ENCODE peak calls at places on chromosomes 2 and 18, in ten cellular contexts. A is GM12878; Y is CD4-positive, alpha-beta T cell; E is A549; V is colonic mucosa; K is neural progenitor cell; U is HCT116; H is pancreas; S is ovary; G is endothelial cell of umbilical vein. M is an unnamed sample. For H3K9me3, the result is how much of the 10 kb centered on the place peaks cover.

GRCh38 chr2:9400268-9401058 is 22.9 kb downstream of the ITGB1BP1 start:
- DNase-seq in A (no peak), Y (no peak), E (no peak), V (no peak), K (no peak), U (no peak), H (no peak), S (peak), G (no peak), M (no peak)

GRCh38 chr2:238320648-238321281 is 447 bp downstream of the TRAF3IP1 start:
- DNase-seq in A (no peak), Y (no peak), E (no peak), V (no peak), K (peak), U (no peak), H (no peak), S (no peak), G (no peak), M (no peak)

GRCh38 chr18:58144671-58145285 is 100.8 kb downstream of the NEDD4L start:
- DNase-seq in A (no peak), Y (no peak), E (no peak), V (no peak), K (no peak), U (no peak), H (peak), S (no peak), G (no peak), M (no peak)

GRCh38 chr2:102294802-102295489 is 16.4 kb upstream of the IL1RL1 start:
- DNase-seq in A (no peak), Y (no peak), E (no peak), V (no peak), K (no peak), U (no peak), H (no peak), S (no peak), G (peak), M (no peak)

GRCh38 chr2:71727562-71727961 is 274.2 kb downstream of the DYSF start:
- DNase-seq in A (no peak), Y (no peak), E (no peak), V (no peak), K (no peak), U (no peak), H (no peak), S (no peak), G (no peak), M (no peak)

GRCh38 chr2:20473128-20473527 is 26.3 kb downstream of the RHOB start:
- DNase-seq in A (no peak), Y (no peak), E (no peak), V (no peak), K (no peak), U (no peak), H (no peak), S (no peak), G (no peak), M (peak)

GRCh38 chr2:187294043-187294442 is 154.0 kb downstream of the CALCRL start:
- DNase-seq in A (no peak), Y (no peak), E (no peak), V (no peak), K (no peak), U (no peak), H (no peak), S (no peak), G (no peak), M (no peak)

GRCh38 chr2:25976884-25977741 is 5.2 kb downstream of the KIF3C start:
- DNase-seq in A (no peak), Y (no peak), E (peak), V (no peak), K (peak), U (no peak), H (no peak), S (no peak), G (peak), M (no peak)

GRCh38 chr18:69936191-69936558 is 11.5 kb downstream of the CD226 start:
- DNase-seq in A (no peak), Y (no peak), E (no peak), V (no peak), K (no peak), U (no peak), H (no peak), S (no peak), G (no peak), M (no peak)

GRCh38 chr2:158799181-158799580 is 4.1 kb downstream of the DAPL1 start:
- DNase-seq in A (no peak), Y (no peak), E (no peak), V (no peak), K (no peak), U (no peak), H (no peak), S (no peak), G (no peak), M (no peak)

GRCh38 chr2:8571286-8571791 is 110.5 kb upstream of the ID2 start:
- DNase-seq in A (no peak), Y (no peak), E (no peak), V (peak), K (no peak), U (no peak), H (no peak), S (no peak), G (no peak), M (no peak)

GRCh38 chr2:41572154-41572553 is 475.7 kb upstream of the PKDCC start:
- DNase-seq in A (no peak), Y (no peak), E (no peak), V (no peak), K (no peak), U (no peak), H (no peak), S (no peak), G (no peak), M (no peak)

GRCh38 chr2:233686967-233687366 is 5.3 kb downstream of the UGT1A7 start:
- DNase-seq in A (no peak), Y (no peak), E (no peak), V (no peak), K (no peak), U (no peak), H (no peak), S (no peak), G (no peak), M (no peak)

GRCh38 chr2:239006886-239007285 is 159.0 kb downstream of the TWIST2 start:
- DNase-seq in A (no peak), Y (no peak), E (peak), V (no peak), K (no peak), U (no peak), H (no peak), S (no peak), G (no peak), M (no peak)

GRCh38 chr2:10019174-10019971 is 24.0 kb upstream of the KLF11 start:
- DNase-seq in A (no peak), Y (no peak), E (no peak), V (no peak), K (no peak), U (no peak), H (no peak), S (no peak), G (no peak), M (no peak)

GRCh38 chr18:30999186-30999585 is 43.4 kb downstream of the DSC3 start:
- DNase-seq in A (no peak), Y (no peak), E (no peak), V (no peak), K (no peak), U (no peak), H (no peak), S (no peak), G (no peak), M (no peak)

GRCh38 chr2:61090386-61090921 is 24.8 kb downstream of the SANBR start:
- DNase-seq in A (no peak), Y (no peak), E (peak), V (no peak), K (no peak), U (no peak), H (no peak), S (no peak), G (no peak), M (no peak)

GRCh38 chr2:200843993-200844948 is 20.2 kb downstream of the CLK1 start:
- DNase-seq in A (no peak), Y (no peak), E (no peak), V (no peak), K (no peak), U (no peak), H (no peak), S (no peak), G (no peak), M (no peak)

GRCh38 chr18:70160075-70160678 is 45.3 kb downstream of the RTTN start:
- DNase-seq in A (no peak), Y (no peak), E (no peak), V (no peak), K (no peak), U (no peak), H (no peak), S (no peak), G (no peak), M (no peak)

GRCh38 chr18:22683196-22683676 is 249.9 kb upstream of the RBBP8 start:
- DNase-seq in A (no peak), Y (no peak), E (peak), V (peak), K (no peak), U (no peak), H (peak), S (peak), G (peak), M (no peak)

GRCh38 chr2:160156665-160157064 is 43.4 kb downstream of the ITGB6 start:
- DNase-seq in A (no peak), Y (no peak), E (peak), V (no peak), K (no peak), U (no peak), H (no peak), S (no peak), G (peak), M (no peak)

DNA sequence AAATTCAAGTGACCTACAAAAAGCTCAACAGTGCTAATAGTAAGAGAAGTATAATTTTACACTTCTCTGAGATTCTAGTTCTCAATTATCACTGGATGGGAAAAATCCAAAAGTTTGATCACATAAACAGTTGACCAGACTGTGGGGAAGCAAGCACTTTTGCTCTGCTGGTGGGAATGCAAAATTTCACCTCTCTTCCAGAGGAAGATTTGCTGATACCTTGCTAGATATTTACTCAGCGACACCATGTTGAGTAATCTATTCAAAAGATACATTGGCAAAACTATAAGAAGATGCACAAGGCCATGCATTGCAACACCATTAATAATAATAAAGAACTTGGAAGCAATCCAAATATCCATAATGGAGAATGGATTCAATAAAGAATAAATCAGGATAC is 204.4 kb downstream of the MREG start:
- DNase-seq in A (no peak), Y (no peak), E (no peak), V (no peak), K (no peak), U (no peak), H (no peak), S (no peak), G (no peak), M (no peak)
- TF ChIP-seq CTCF in A (no peak), Y (no peak), E (no peak), V (no peak), K (peak), U (no peak), H (no peak), S (no peak), G (no peak), M (no peak)

DNA sequence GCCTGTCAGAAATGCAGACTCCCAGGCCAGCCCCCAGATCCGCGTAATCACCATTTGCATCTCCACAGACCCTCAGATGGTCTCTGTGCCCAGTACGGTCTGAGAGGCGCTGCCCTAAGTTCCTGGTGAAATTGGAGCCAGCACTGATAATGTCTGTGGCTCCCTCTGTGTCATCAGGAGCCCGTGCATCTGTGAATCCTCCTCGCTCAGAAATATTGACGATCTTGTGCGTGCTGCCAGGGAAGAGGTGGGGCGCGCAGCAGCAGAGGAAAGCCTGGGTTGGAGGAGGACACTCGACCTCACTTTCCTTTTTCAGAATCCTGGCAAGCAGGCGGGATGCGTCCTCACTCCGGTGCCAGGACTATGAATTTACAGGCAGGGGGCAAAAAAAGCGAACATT is 686.1 kb upstream of the SALL3 start:
- DNase-seq in A (no peak), Y (no peak), E (no peak), V (no peak), K (peak), U (no peak), H (no peak), S (no peak), G (no peak), M (no peak)
- H3K9me3 ChIP-seq in A (under half), Y (under half), E (under half), V (under half), K (under half), U (under half), H (under half), S (under half), G (under half), M (under half)

GRCh38 chr2:136932700-136933099 is 167.4 kb downstream of the THSD7B start:
- DNase-seq in A (no peak), Y (no peak), E (peak), V (no peak), K (peak), U (no peak), H (no peak), S (no peak), G (peak), M (peak)
- TF ChIP-seq CTCF in A (peak), Y (no peak), E (no peak), V (no peak), K (peak), U (no peak), H (no peak), S (no peak), G (no peak), M (peak)

GRCh38 chr2:107553045-107553444 is 273.6 kb upstream of the RGPD4 start:
- DNase-seq in A (no peak), Y (no peak), E (no peak), V (no peak), K (no peak), U (no peak), H (no peak), S (no peak), G (no peak), M (no peak)

GRCh38 chr2:107558295-107558694 is 268.4 kb upstream of the RGPD4 start:
- DNase-seq in A (no peak), Y (no peak), E (no peak), V (no peak), K (no peak), U (no peak), H (no peak), S (no peak), G (no peak), M (no peak)

GRCh38 chr2:107556038-107556627 is 270.6 kb upstream of the RGPD4 start:
- DNase-seq in A (no peak), Y (no peak), E (peak), V (no peak), K (no peak), U (no peak), H (no peak), S (no peak), G (no peak), M (no peak)

DNA sequence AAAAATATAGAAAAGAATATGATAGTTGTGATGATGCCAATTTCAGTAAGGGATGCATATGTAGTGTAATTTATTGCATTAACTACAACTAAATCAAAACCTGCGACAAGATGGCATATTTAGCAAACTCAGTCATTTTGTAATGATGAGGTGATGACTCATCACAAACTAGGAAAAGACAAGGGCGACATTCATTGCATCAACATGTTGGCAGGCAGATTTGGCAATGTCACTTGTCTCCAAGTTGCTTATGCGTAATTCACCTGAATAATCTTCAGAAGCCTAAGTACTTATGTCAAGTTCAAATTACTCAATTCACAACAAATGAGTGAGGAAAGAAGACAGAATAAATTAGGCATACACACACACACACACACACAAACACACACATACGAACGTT is 273.2 kb upstream of the RGPD4 start:
- DNase-seq in A (no peak), Y (no peak), E (peak), V (no peak), K (no peak), U (no peak), H (no peak), S (no peak), G (no peak), M (no peak)
- H3K9me3 ChIP-seq in A (under half), Y (under half), E (under half), V (under half), K (under half), U (under half), H (under half), S (under half), G (under half), M (under half)

M was measured in WERI-Rb-1.